ENCODE peak calls at places on chromosomes 3 and 15, in five cellular contexts. One of them, this sample, is unnamed.

GRCh38 chr3:52023860-52024764 is 28.4 kb upstream of the RPL29 start:
- DNase-seq in CD4-positive, alpha-beta T cell: no peak
- DNase-seq in CD8-positive, alpha-beta T cell: no peak
- DNase-seq in MM.1S: no peak
- DNase-seq in ovary: no peak
- DNase-seq in this sample: no peak

GRCh38 chr3:119898478-119899177 is 116.7 kb downstream of the NR1I2 start:
- DNase-seq in MM.1S: no peak
- DNase-seq in CD4-positive, alpha-beta T cell: no peak
- DNase-seq in CD8-positive, alpha-beta T cell: no peak
- DNase-seq in ovary: no peak
- DNase-seq in this sample: no peak

GRCh38 chr3:120741837-120742197 is 499 bp downstream of the RABL3 start:
- DNase-seq in ovary: no peak
- DNase-seq in CD8-positive, alpha-beta T cell: no peak
- DNase-seq in CD4-positive, alpha-beta T cell: no peak
- DNase-seq in MM.1S: no peak
- DNase-seq in this sample: no peak

GRCh38 chr3:113057117-113057516 is 66.3 kb downstream of the GTPBP8 start:
- DNase-seq in MM.1S: no peak
- DNase-seq in CD8-positive, alpha-beta T cell: no peak
- DNase-seq in ovary: no peak
- DNase-seq in CD4-positive, alpha-beta T cell: no peak
- DNase-seq in this sample: no peak

GRCh38 chr15:70195808-70196304 is 98.1 kb upstream of the TLE3 start:
- DNase-seq in CD4-positive, alpha-beta T cell: no peak
- DNase-seq in CD8-positive, alpha-beta T cell: no peak
- DNase-seq in ovary: peak
- DNase-seq in MM.1S: no peak
- DNase-seq in this sample: peak

GRCh38 chr15:74801311-74801997 is 11.2 kb upstream of the LMAN1L start:
- DNase-seq in CD4-positive, alpha-beta T cell: no peak
- DNase-seq in CD8-positive, alpha-beta T cell: no peak
- DNase-seq in MM.1S: no peak
- DNase-seq in ovary: no peak
- DNase-seq in this sample: no peak

GRCh38 chr15:77036537-77037474 is 34.1 kb downstream of the TSPAN3 start:
- DNase-seq in CD8-positive, alpha-beta T cell: no peak
- DNase-seq in ovary: peak
- DNase-seq in CD4-positive, alpha-beta T cell: no peak
- DNase-seq in MM.1S: no peak
- DNase-seq in this sample: peak

GRCh38 chr15:100721758-100722550 is 119.6 kb downstream of the ASB7 start:
- DNase-seq in CD4-positive, alpha-beta T cell: no peak
- DNase-seq in CD8-positive, alpha-beta T cell: no peak
- DNase-seq in MM.1S: no peak
- DNase-seq in ovary: peak
- DNase-seq in this sample: peak

GRCh38 chr3:106251160-106251892 is 382.5 kb upstream of the CBLB start:
- DNase-seq in CD4-positive, alpha-beta T cell: no peak
- DNase-seq in CD8-positive, alpha-beta T cell: no peak
- DNase-seq in ovary: no peak
- DNase-seq in MM.1S: no peak
- DNase-seq in this sample: no peak

GRCh38 chr3:196227086-196227485 is 10.8 kb downstream of the SLC51A start:
- DNase-seq in CD4-positive, alpha-beta T cell: no peak
- DNase-seq in MM.1S: no peak
- DNase-seq in ovary: no peak
- DNase-seq in CD8-positive, alpha-beta T cell: no peak
- DNase-seq in this sample: no peak
- TF ChIP-seq CTCF in CD4-positive, alpha-beta T cell: no peak
- TF ChIP-seq CTCF in MM.1S: no peak
- TF ChIP-seq CTCF in ovary: no peak
- TF ChIP-seq CTCF in CD8-positive, alpha-beta T cell: no peak
- TF ChIP-seq CTCF in this sample: no peak

GRCh38 chr3:171419457-171419856 is 40.7 kb downstream of the TNIK start:
- DNase-seq in CD8-positive, alpha-beta T cell: no peak
- DNase-seq in MM.1S: no peak
- DNase-seq in ovary: no peak
- DNase-seq in CD4-positive, alpha-beta T cell: no peak
- DNase-seq in this sample: no peak
- H3K27ac ChIP-seq in CD8-positive, alpha-beta T cell: no peak
- H3K27ac ChIP-seq in MM.1S: no peak
- H3K27ac ChIP-seq in ovary: no peak
- H3K27ac ChIP-seq in CD4-positive, alpha-beta T cell: no peak
- H3K27ac ChIP-seq in this sample: no peak

GRCh38 chr3:102530443-102531195 is 95.8 kb downstream of the ZPLD1 start:
- DNase-seq in ovary: no peak
- DNase-seq in CD4-positive, alpha-beta T cell: no peak
- DNase-seq in CD8-positive, alpha-beta T cell: no peak
- DNase-seq in MM.1S: no peak
- DNase-seq in this sample: no peak

GRCh38 chr3:102528727-102529126 is 93.9 kb downstream of the ZPLD1 start:
- DNase-seq in MM.1S: no peak
- DNase-seq in CD4-positive, alpha-beta T cell: no peak
- DNase-seq in ovary: no peak
- DNase-seq in CD8-positive, alpha-beta T cell: no peak
- DNase-seq in this sample: no peak

GRCh38 chr3:102531686-102532085 is 96.9 kb downstream of the ZPLD1 start:
- DNase-seq in ovary: no peak
- DNase-seq in MM.1S: no peak
- DNase-seq in CD4-positive, alpha-beta T cell: no peak
- DNase-seq in CD8-positive, alpha-beta T cell: no peak
- DNase-seq in this sample: no peak

GRCh38 chr3:102526865-102527264 is 92.0 kb downstream of the ZPLD1 start:
- DNase-seq in CD8-positive, alpha-beta T cell: no peak
- DNase-seq in MM.1S: no peak
- DNase-seq in ovary: no peak
- DNase-seq in CD4-positive, alpha-beta T cell: no peak
- DNase-seq in this sample: no peak

DNA sequence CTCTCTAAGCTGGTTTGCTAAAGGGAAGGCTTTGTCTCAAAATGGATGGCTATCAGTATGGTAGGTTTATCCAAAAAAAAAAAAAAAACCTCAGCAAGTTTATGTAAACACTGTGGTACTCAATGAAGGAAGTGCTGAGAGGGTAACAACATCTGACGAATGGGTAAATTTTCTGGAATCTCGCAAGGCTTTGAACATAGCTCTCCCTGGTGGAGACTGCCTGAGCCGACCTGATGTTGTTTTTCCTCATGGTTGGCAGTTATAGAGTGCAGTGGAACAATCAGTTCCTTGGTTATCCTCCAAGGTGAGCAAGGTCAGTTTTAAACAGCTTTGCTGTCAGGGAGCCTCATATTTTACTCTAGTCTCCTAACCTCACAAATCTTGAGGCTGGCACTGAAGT is 94.6 kb downstream of the ZPLD1 start:
- DNase-seq in CD8-positive, alpha-beta T cell: no peak
- DNase-seq in ovary: peak
- DNase-seq in CD4-positive, alpha-beta T cell: no peak
- DNase-seq in MM.1S: no peak
- DNase-seq in this sample: no peak
- TF ChIP-seq CTCF in CD8-positive, alpha-beta T cell: no peak
- TF ChIP-seq CTCF in ovary: no peak
- TF ChIP-seq CTCF in CD4-positive, alpha-beta T cell: no peak
- TF ChIP-seq CTCF in MM.1S: peak
- TF ChIP-seq CTCF in this sample: no peak

GRCh38 chr3:99915911-99916310 is 98.2 kb downstream of the CMSS1 start:
- DNase-seq in CD4-positive, alpha-beta T cell: no peak
- DNase-seq in ovary: no peak
- DNase-seq in CD8-positive, alpha-beta T cell: no peak
- DNase-seq in MM.1S: no peak
- DNase-seq in this sample: no peak
- H3K27ac ChIP-seq in CD4-positive, alpha-beta T cell: no peak
- H3K27ac ChIP-seq in ovary: no peak
- H3K27ac ChIP-seq in CD8-positive, alpha-beta T cell: no peak
- H3K27ac ChIP-seq in MM.1S: no peak
- H3K27ac ChIP-seq in this sample: no peak

DNA sequence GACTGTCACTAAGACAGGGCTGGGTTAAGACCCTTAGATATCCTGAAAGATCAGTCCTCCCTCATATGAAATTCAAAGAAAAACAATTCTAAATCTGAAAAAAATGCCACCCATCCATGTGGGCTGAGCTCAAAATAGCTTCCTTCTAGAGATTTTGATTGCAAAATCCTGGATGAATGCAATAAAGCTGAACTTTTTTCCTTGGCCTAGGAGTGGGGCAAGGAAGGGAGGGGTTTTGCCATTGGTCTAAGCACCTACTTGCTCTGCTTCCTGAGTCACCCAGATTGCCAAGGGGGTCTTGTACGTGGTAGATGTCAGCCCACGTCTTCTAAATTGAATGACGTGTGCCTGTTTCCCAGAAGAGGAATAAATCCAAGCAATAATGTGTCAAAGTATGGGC is 15.3 kb upstream of the SMAD3 start:
- DNase-seq in ovary: no peak
- DNase-seq in CD8-positive, alpha-beta T cell: no peak
- DNase-seq in CD4-positive, alpha-beta T cell: no peak
- DNase-seq in MM.1S: no peak
- DNase-seq in this sample: no peak
- TF ChIP-seq CTCF in ovary: no peak
- TF ChIP-seq CTCF in CD8-positive, alpha-beta T cell: no peak
- TF ChIP-seq CTCF in CD4-positive, alpha-beta T cell: no peak
- TF ChIP-seq CTCF in MM.1S: no peak
- TF ChIP-seq CTCF in this sample: no peak

DNA sequence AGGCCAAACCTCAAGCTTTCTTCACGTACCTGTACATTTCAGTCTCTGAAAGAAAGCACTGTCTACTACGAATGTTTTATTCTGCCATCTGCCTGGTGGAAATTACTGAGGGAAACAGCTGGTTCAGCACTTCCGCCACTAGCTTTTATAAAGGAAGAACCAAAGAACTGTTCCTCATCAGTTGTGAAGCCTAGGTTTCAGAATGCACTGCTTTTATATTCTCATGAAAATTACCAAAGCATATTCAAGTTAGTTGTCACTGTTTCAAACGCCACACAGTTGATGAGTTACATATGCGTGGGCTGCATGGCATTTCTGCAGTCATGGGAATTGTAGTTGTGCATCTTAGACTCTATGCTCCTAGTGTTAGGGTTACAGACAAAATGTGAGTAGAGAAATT is 21.5 kb upstream of the ZBTB38 start:
- DNase-seq in ovary: no peak
- DNase-seq in CD4-positive, alpha-beta T cell: no peak
- DNase-seq in MM.1S: no peak
- DNase-seq in CD8-positive, alpha-beta T cell: no peak
- DNase-seq in this sample: no peak
- H3K27ac ChIP-seq in ovary: no peak
- H3K27ac ChIP-seq in CD4-positive, alpha-beta T cell: no peak
- H3K27ac ChIP-seq in MM.1S: no peak
- H3K27ac ChIP-seq in CD8-positive, alpha-beta T cell: no peak
- H3K27ac ChIP-seq in this sample: no peak

GRCh38 chr3:138284957-138285477 is 44.6 kb downstream of the NME9 start:
- DNase-seq in CD8-positive, alpha-beta T cell: no peak
- DNase-seq in CD4-positive, alpha-beta T cell: no peak
- DNase-seq in MM.1S: no peak
- DNase-seq in ovary: no peak
- DNase-seq in this sample: no peak
- TF ChIP-seq CTCF in CD8-positive, alpha-beta T cell: no peak
- TF ChIP-seq CTCF in CD4-positive, alpha-beta T cell: no peak
- TF ChIP-seq CTCF in MM.1S: peak
- TF ChIP-seq CTCF in ovary: no peak
- TF ChIP-seq CTCF in this sample: no peak

DNA sequence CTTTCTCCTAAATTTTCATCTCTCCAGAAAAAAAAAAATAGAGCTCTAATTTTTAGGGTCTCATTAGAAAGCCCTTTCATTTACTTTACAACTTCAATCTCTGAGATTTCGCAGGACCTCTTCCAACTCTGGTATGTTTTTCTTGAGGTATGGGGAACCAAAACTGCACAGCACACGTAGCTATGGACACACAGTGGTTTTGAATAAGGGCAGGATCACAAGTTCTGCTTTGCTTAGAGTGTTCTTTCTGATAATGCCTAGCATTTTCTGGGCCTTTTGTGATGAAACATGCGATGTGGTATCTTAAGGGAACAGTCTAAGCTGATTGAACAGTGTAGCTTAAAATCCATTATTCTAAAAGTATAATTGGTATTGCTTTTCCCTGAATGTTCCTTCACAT is 25.3 kb downstream of the ZNF592 start:
- DNase-seq in CD8-positive, alpha-beta T cell: no peak
- DNase-seq in ovary: no peak
- DNase-seq in MM.1S: no peak
- DNase-seq in CD4-positive, alpha-beta T cell: no peak
- DNase-seq in this sample: no peak
- H3K27ac ChIP-seq in CD8-positive, alpha-beta T cell: no peak
- H3K27ac ChIP-seq in ovary: no peak
- H3K27ac ChIP-seq in MM.1S: no peak
- H3K27ac ChIP-seq in CD4-positive, alpha-beta T cell: no peak
- H3K27ac ChIP-seq in this sample: no peak

GRCh38 chr15:26176831-26177230 is 313.7 kb upstream of the ATP10A start:
- DNase-seq in ovary: no peak
- DNase-seq in MM.1S: no peak
- DNase-seq in CD8-positive, alpha-beta T cell: no peak
- DNase-seq in CD4-positive, alpha-beta T cell: no peak
- DNase-seq in this sample: no peak
- TF ChIP-seq CTCF in ovary: no peak
- TF ChIP-seq CTCF in MM.1S: no peak
- TF ChIP-seq CTCF in CD8-positive, alpha-beta T cell: no peak
- TF ChIP-seq CTCF in CD4-positive, alpha-beta T cell: no peak
- TF ChIP-seq CTCF in this sample: no peak

DNA sequence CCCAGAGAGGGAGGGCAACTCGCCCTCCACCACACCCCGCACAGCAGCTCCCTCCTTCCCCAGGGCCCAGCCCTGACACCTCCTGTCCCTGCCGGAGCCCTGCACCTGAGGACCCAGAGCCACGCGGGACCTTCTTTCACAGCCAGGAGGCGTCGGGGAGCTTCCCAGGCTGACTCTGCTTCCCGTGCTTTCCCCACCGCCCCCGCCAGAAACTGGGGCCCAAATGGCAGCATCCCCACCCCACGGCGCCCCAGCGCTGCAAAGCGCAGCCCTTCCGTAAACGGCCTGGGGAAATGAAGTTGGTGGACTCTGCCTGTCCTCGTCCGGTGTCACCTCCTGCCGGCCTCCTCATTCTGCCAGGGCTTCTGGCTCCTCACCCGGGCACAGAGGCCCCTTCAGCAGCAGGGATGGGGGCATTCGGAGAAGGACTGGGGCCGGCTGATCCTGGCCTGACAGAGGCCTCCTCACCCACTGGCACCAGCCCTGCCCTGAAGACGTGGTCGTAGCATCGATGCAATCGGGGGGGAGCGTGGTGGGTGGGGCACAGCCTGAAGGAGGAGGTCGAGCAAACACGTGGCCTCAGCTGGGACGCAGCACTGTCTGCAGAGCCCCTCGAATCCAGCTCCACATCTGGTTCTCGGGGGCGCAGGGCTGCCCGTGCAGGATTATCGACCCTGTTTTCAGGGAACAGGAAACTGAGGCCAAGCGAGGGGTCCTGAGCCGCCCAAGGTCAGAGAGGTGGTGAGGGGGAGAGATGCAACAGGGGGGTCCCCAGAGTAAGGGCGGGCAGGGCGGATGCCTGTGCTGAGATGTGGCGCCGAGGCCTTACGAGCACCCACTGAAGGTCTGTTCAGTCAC is 235.4 kb downstream of the XXYLT1 start:
- DNase-seq in CD4-positive, alpha-beta T cell: no peak
- DNase-seq in CD8-positive, alpha-beta T cell: no peak
- DNase-seq in MM.1S: no peak
- DNase-seq in ovary: no peak
- DNase-seq in this sample: peak
- H3K27ac ChIP-seq in CD4-positive, alpha-beta T cell: no peak
- H3K27ac ChIP-seq in CD8-positive, alpha-beta T cell: no peak
- H3K27ac ChIP-seq in MM.1S: no peak
- H3K27ac ChIP-seq in ovary: no peak
- H3K27ac ChIP-seq in this sample: no peak